ENCODE peak calls at places on chromosomes 6 and 20, in eight cellular contexts. T is keratinocyte; B is brain microvascular endothelial cell; N is heart right ventricle; D is GM13977; P is adrenal gland; X is right lobe of liver; Q is CD4-positive, alpha-beta T cell. J is an unnamed sample.

GRCh38 chr20:4717816-4718215 is 3.9 kb upstream of the PRND start:
- DNase-seq in T (no peak), B (no peak), N (no peak), D (no peak), P (no peak), X (no peak), Q (no peak), J (no peak)

GRCh38 chr20:10505320-10506226 is 70.5 kb downstream of the SLX4IP start:
- DNase-seq in T (no peak), B (no peak), N (no peak), D (no peak), P (peak; percentile 34), X (peak; percentile 75), Q (no peak), J (no peak)

GRCh38 chr6:4799912-4800311 is 23.7 kb downstream of the CDYL start:
- DNase-seq in T (no peak), B (no peak), N (no peak), D (no peak), P (no peak), X (no peak), Q (no peak), J (no peak)

GRCh38 chr6:132100388-132100990 is 149.3 kb upstream of the CCN2 start:
- DNase-seq in T (no peak), B (no peak), N (no peak), D (no peak), P (no peak), X (no peak), Q (no peak), J (no peak)

GRCh38 chr20:25327521-25328235 is 63.0 kb downstream of the ABHD12 start:
- DNase-seq in T (no peak), B (no peak), N (no peak), D (no peak), P (no peak), X (no peak), Q (no peak), J (no peak)

GRCh38 chr6:99816795-99817194 is 177.2 kb downstream of the MCHR2 start:
- DNase-seq in T (no peak), B (no peak), N (no peak), D (no peak), P (no peak), X (no peak), Q (no peak), J (no peak)

GRCh38 chr6:1689141-1689540 is 79.4 kb downstream of the FOXC1 start:
- DNase-seq in T (no peak), B (no peak), N (no peak), D (no peak), P (no peak), X (no peak), Q (no peak), J (no peak)

GRCh38 chr6:21354805-21355238 is 238.7 kb upstream of the SOX4 start:
- DNase-seq in T (no peak), B (no peak), N (no peak), D (peak; percentile 30), P (no peak), X (no peak), Q (no peak), J (no peak)

GRCh38 chr6:37222125-37222967 is 35.2 kb upstream of the TBC1D22B start:
- DNase-seq in T (peak; percentile 62), B (peak; percentile 86), N (peak; percentile 75), D (peak; percentile 88), P (peak; percentile 83), X (peak; percentile 91), Q (peak; percentile 57), J (peak; percentile 88)

GRCh38 chr20:63772781-63773520 is 33.4 kb downstream of the SLC2A4RG start:
- DNase-seq in T (no peak), B (no peak), N (peak; percentile 31), D (no peak), P (peak; percentile 83), X (no peak), Q (no peak), J (no peak)

GRCh38 chr20:55744896-55745295 is 260.4 kb downstream of the CBLN4 start:
- DNase-seq in T (no peak), B (no peak), N (no peak), D (no peak), P (no peak), X (no peak), Q (no peak), J (no peak)

GRCh38 chr6:63804381-63804956 is 168.9 kb downstream of the PHF3 start:
- DNase-seq in T (peak; percentile 23), B (peak; percentile 90), N (no peak), D (no peak), P (no peak), X (no peak), Q (no peak), J (no peak)

GRCh38 chr6:143427109-143427817 is 23.2 kb downstream of the ADAT2 start:
- DNase-seq in T (no peak), B (peak; percentile 75), N (peak; percentile 71), D (peak; percentile 72), P (peak; percentile 72), X (peak; percentile 59), Q (peak; percentile 59), J (peak; percentile 28)

GRCh38 chr6:107108201-107108890 is 7.0 kb downstream of the BEND3 start:
- DNase-seq in T (no peak), B (peak; percentile 55), N (no peak), D (no peak), P (no peak), X (no peak), Q (no peak), J (no peak)

GRCh38 chr6:18053555-18054445 is 66.4 kb upstream of the KIF13A start:
- DNase-seq in T (no peak), B (no peak), N (no peak), D (no peak), P (no peak), X (no peak), Q (no peak), J (no peak)

GRCh38 chr20:17654649-17655285 is 27.3 kb downstream of the RRBP1 start:
- DNase-seq in T (no peak), B (peak; percentile 45), N (peak; percentile 46), D (peak; percentile 12), P (no peak), X (no peak), Q (no peak), J (no peak)

GRCh38 chr20:43983904-43984361 is 69.3 kb downstream of the TOX2 start:
- DNase-seq in T (no peak), B (no peak), N (no peak), D (no peak), P (peak; percentile 9), X (no peak), Q (no peak), J (no peak)

GRCh38 chr6:137804647-137805046 is 62.4 kb upstream of the TNFAIP3 start:
- DNase-seq in T (no peak), B (no peak), N (no peak), D (no peak), P (no peak), X (no peak), Q (no peak), J (no peak)

GRCh38 chr20:10332656-10333421 is 101.2 kb downstream of the MKKS start:
- DNase-seq in T (no peak), B (no peak), N (no peak), D (no peak), P (no peak), X (no peak), Q (no peak), J (no peak)

DNA sequence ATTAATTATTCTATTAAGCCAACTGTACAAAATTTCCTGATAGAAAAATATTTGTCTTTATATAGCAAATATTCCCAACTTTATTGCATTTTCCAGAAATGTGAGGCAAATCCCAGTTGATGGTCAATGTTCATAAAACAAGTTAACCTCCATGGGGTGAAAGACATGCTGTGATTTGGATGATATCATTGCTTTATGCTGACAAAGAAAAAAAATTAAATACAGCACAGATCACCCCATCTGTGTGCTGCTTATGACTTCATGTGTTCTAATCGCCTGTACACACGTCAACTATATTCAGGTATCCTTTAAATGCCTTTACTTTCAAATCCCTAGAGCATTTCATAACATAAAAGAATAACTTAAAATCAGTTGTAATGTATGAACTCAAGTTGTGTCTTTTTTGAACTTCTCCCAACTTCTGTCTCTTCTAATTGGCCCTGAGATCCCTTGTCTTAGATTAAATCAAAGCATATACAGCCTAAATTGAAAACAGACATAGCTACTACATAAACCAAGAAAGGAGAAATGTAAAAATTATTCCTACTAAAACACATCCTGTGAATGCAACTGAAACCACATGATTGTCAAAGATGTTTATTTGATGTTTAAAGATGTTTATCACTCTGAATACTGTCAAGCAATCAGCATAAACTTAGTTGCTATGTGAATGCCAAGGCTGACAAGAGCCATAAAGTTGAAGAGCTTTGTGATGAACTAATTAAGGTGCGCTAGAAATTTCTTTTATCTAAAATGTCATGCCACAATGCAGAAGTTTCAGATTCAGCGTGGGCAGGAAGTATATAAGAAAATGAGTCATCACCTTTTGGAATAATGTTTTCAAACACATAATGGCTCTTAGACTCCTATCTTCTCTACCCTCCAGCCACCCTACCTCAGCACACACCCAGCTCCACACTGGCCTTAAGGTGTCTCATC is 68.7 kb downstream of the FILIP1 start:
- DNase-seq in T (no peak), B (no peak), N (no peak), D (no peak), P (no peak), X (no peak), Q (no peak), J (no peak)
- TF ChIP-seq CTCF in T (no peak), B (no peak), N (no peak), D (no peak), P (no peak), X (no peak), Q (no peak), J (no peak)

GRCh38 chr6:130313206-130313605 is 52.6 kb upstream of the TMEM200A start:
- DNase-seq in T (no peak), B (no peak), N (no peak), D (no peak), P (no peak), X (no peak), Q (no peak), J (no peak)
- TF ChIP-seq CTCF in T (no peak), B (no peak), N (no peak), D (no peak), P (no peak), X (no peak), Q (no peak), J (no peak)

DNA sequence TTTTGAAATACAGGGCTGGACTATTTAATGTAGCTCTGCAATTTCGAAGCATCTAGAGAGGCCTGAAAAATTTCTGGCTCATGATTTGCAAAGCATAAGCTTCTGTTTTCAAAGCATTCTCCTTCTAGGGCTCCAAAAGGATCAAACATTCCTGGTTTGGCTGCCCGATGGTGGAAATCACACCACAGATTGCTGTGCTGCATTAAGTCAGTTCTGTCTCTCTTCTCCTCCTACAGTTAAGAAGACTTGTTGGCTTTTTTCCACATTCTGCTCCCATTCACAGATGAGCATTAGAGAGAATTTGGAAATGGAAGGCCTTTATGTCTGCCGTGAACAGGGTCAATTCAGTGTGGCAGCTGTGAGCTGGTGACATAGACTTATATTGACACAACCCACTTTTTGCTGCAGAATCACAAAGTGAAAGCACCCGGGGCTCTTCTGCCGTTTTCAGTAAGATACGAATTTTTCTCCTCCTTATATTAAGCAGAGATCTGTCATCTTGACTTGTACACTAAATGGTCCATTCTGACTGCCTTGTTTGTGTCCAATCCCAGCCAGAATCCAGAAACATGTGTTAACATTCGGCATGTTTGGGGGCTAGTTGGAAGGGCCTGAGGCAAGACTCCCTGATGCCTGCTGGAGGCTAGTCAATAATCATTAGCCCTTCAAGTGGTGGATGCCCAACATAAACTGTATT is 330.8 kb upstream of the DEFB112 start:
- DNase-seq in T (no peak), B (no peak), N (no peak), D (no peak), P (no peak), X (no peak), Q (no peak), J (no peak)
- TF ChIP-seq CTCF in T (no peak), B (no peak), N (no peak), D (no peak), P (no peak), X (no peak), Q (no peak), J (no peak)

GRCh38 chr6:79250107-79250514 is 15.6 kb upstream of the HMGN3 start:
- DNase-seq in T (no peak), B (no peak), N (no peak), D (peak; percentile 36), P (no peak), X (no peak), Q (no peak), J (no peak)
- TF ChIP-seq CTCF in T (no peak), B (no peak), N (peak; percentile 32), D (peak; percentile 43), P (no peak), X (no peak), Q (no peak), J (no peak)

J was measured in pancreas.